ENCODE peak calls at places on chromosomes 5 and 9, in seven cellular contexts. F, H, T, W, Q, I and O are unnamed samples. For H3K4me1 and H3K27me3, the result is how much of the 10 kb centered on the place peaks cover.

GRCh38 chr5:139745121-139745799 is 50.3 kb upstream of the PSD2 start:
- DNase-seq in F (no peak), H (no peak), T (peak), W (no peak), Q (peak), I (peak), O (peak)

GRCh38 chr9:129322641-129323375 is 144.7 kb upstream of the IER5L start:
- DNase-seq in F (no peak), H (no peak), T (no peak), W (no peak), Q (no peak), I (no peak), O (no peak)

GRCh38 chr5:12672141-12672540 is 767.9 kb upstream of the CTNND2 start:
- DNase-seq in F (no peak), H (no peak), T (no peak), W (no peak), Q (no peak), I (peak), O (no peak)

GRCh38 chr9:128911529-128912035 is 9.2 kb upstream of the PHYHD1 start:
- DNase-seq in F (no peak), H (no peak), T (no peak), W (no peak), Q (peak), I (peak), O (no peak)

GRCh38 chr5:15132816-15133405 is 261.3 kb upstream of the ANKH start:
- DNase-seq in F (no peak), H (no peak), T (no peak), W (no peak), Q (no peak), I (no peak), O (no peak)

GRCh38 chr9:90900130-90900529 is 98.5 kb downstream of the SYK start:
- DNase-seq in F (peak), H (no peak), T (no peak), W (no peak), Q (peak), I (peak), O (no peak)

GRCh38 chr5:144473650-144474049 is 303.0 kb downstream of the KCTD16 start:
- DNase-seq in F (no peak), H (no peak), T (no peak), W (no peak), Q (no peak), I (no peak), O (no peak)

GRCh38 chr9:84642618-84643017 is 26.9 kb upstream of the NTRK2 start:
- DNase-seq in F (no peak), H (no peak), T (no peak), W (no peak), Q (no peak), I (no peak), O (no peak)

GRCh38 chr9:134243778-134244467 is 79.6 kb upstream of the RNU6ATAC start:
- DNase-seq in F (no peak), H (no peak), T (no peak), W (peak), Q (no peak), I (no peak), O (no peak)

GRCh38 chr9:73011346-73011745 is 58.5 kb upstream of the ALDH1A1 start:
- DNase-seq in F (no peak), H (no peak), T (no peak), W (no peak), Q (no peak), I (no peak), O (no peak)

GRCh38 chr5:75964008-75964407 is 119.2 kb upstream of the SV2C start:
- DNase-seq in F (no peak), H (no peak), T (no peak), W (no peak), Q (no peak), I (no peak), O (no peak)

GRCh38 chr9:16146661-16147060 is 593.8 kb downstream of the CCDC171 start:
- DNase-seq in F (peak), H (no peak), T (no peak), W (no peak), Q (no peak), I (no peak), O (no peak)

GRCh38 chr5:76579166-76579765 is 43.9 kb downstream of the F2RL2 start:
- DNase-seq in F (no peak), H (no peak), T (no peak), W (no peak), Q (no peak), I (no peak), O (no peak)

GRCh38 chr9:128203024-128203841 is at the start of gene DNM1:
- DNase-seq in F (peak), H (no peak), T (peak), W (peak), Q (peak), I (peak), O (peak)

GRCh38 chr5:37777472-37778135 is 62.2 kb downstream of the GDNF start:
- DNase-seq in F (peak), H (no peak), T (no peak), W (no peak), Q (no peak), I (no peak), O (no peak)

GRCh38 chr5:139998837-139999236 is 44.3 kb downstream of the NRG2 start:
- DNase-seq in F (no peak), H (no peak), T (no peak), W (no peak), Q (no peak), I (no peak), O (no peak)

GRCh38 chr5:135560858-135561257 is 17.9 kb downstream of the CXCL14 start:
- DNase-seq in F (peak), H (peak), T (peak), W (peak), Q (peak), I (peak), O (peak)

GRCh38 chr9:27485158-27485557 is 38.9 kb upstream of the IFNK start:
- DNase-seq in F (no peak), H (no peak), T (no peak), W (peak), Q (no peak), I (no peak), O (peak)

GRCh38 chr9:137077758-137078693 is 709 bp downstream of the UAP1L1 start:
- DNase-seq in F (peak), H (no peak), T (peak), W (peak), Q (no peak), I (no peak), O (no peak)

GRCh38 chr5:13866792-13867191 is 77.7 kb downstream of the DNAH5 start:
- DNase-seq in F (peak), H (no peak), T (no peak), W (peak), Q (peak), I (peak), O (no peak)

GRCh38 chr5:117667105-117667504 is 1092.5 kb upstream of the SEMA6A start:
- DNase-seq in F (no peak), H (no peak), T (no peak), W (no peak), Q (no peak), I (peak), O (peak)

DNA sequence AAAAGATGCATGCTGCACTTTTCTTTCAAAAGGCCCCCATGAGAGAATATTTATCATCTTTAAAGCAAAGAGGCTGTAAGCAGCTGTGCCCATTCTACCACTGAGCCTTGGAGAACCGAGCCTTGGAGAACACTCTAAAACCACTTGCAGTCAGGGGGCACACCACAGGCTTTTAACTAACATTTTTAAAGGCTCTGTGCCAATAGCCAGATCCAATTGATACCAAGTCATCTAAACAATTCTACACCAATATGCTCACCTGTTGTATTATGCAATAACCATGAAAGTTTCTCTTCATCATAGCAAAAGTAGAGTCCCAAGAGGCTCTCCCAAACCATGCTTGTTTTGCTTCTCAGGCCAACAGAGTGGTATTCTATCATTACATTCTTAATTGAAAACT is 1090.5 kb upstream of the SEMA6A start:
- DNase-seq in F (no peak), H (no peak), T (no peak), W (no peak), Q (no peak), I (no peak), O (no peak)
- H3K4me1 ChIP-seq in F (under half), H (under half), T (under half), W (under half), Q (under half), I (under half), O (under half)

DNA sequence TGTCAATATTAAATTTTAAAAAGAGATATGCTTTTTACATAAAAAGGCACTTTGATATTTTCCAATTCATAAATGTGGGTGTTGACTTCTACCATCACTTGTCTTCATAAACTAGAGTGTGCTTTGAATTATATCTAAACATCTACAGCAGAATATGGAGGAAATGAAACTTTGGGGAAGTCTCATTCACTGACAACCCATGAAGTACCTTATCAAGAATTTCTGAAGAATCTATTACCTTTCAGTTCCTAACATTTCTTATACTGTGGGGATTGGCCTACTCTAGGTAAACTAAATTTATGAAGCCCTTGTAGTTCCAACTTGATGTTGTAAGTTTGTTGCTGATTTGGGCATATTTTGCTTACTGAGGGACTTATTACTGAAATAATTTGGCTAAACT is 81.9 kb downstream of the EMB start:
- DNase-seq in F (no peak), H (no peak), T (no peak), W (no peak), Q (no peak), I (no peak), O (no peak)
- H3K27me3 ChIP-seq in F (under half), H (under half), T (under half), W (under half), Q (under half), I (under half), O (under half)

GRCh38 chr5:52805614-52806013 is 17.9 kb downstream of the ITGA1 start:
- DNase-seq in F (no peak), H (no peak), T (no peak), W (no peak), Q (no peak), I (no peak), O (no peak)
- H3K4me1 ChIP-seq in F (under half), H (under half), T (under half), W (under half), Q (half or more), I (under half), O (under half)

GRCh38 chr5:73238873-73239272 is 65.9 kb downstream of the TMEM174 start:
- DNase-seq in F (no peak), H (no peak), T (no peak), W (no peak), Q (no peak), I (no peak), O (no peak)
- H3K27me3 ChIP-seq in F (half or more), H (under half), T (under half), W (under half), Q (half or more), I (under half), O (under half)

GRCh38 chr5:172797800-172798199 is 26.8 kb upstream of the DUSP1 start:
- DNase-seq in F (no peak), H (no peak), T (no peak), W (no peak), Q (no peak), I (no peak), O (no peak)

GRCh38 chr5:172796306-172796705 is 25.3 kb upstream of the DUSP1 start:
- DNase-seq in F (no peak), H (no peak), T (no peak), W (no peak), Q (no peak), I (no peak), O (no peak)

GRCh38 chr5:172792693-172793570 is 21.9 kb upstream of the DUSP1 start:
- DNase-seq in F (no peak), H (no peak), T (no peak), W (no peak), Q (no peak), I (no peak), O (no peak)

GRCh38 chr5:172793577-172794488 is 22.8 kb upstream of the DUSP1 start:
- DNase-seq in F (no peak), H (no peak), T (no peak), W (no peak), Q (no peak), I (no peak), O (no peak)

DNA sequence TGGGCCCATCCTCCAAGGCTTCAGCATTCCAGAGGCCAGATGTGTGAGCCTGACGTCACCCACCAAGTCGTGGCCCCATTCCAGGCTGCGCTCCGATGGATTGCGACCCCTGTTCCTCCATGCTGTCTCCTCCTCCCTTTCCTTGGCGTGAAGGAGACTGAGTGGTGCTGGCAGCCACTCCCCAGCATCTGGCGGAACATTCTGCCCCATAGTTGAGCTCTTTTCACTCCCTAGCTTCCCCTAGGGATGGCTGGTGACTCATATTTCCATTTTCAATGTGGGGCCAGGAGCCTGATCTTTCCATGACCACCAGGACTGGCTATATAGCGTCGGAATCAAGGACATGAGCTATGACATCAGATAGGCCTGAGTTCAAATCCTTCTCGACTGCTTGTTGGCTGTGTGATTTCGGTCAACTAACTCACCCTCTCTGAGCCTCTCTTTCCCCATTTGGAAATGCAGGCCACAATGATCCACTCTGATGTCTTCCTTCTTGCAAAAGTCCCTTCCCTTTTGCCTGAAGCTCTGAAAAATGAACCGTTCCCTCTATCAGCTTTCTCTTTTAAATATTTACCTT is 24.5 kb upstream of the DUSP1 start:
- DNase-seq in F (no peak), H (no peak), T (peak), W (no peak), Q (peak), I (peak), O (no peak)
- H3K4me1 ChIP-seq in F (under half), H (under half), T (under half), W (under half), Q (under half), I (under half), O (under half)

GRCh38 chr9:123983047-123983446 is 28.5 kb upstream of the LHX2 start:
- DNase-seq in F (no peak), H (no peak), T (no peak), W (no peak), Q (no peak), I (no peak), O (no peak)
- H3K27me3 ChIP-seq in F (half or more), H (under half), T (under half), W (under half), Q (half or more), I (under half), O (under half)

DNA sequence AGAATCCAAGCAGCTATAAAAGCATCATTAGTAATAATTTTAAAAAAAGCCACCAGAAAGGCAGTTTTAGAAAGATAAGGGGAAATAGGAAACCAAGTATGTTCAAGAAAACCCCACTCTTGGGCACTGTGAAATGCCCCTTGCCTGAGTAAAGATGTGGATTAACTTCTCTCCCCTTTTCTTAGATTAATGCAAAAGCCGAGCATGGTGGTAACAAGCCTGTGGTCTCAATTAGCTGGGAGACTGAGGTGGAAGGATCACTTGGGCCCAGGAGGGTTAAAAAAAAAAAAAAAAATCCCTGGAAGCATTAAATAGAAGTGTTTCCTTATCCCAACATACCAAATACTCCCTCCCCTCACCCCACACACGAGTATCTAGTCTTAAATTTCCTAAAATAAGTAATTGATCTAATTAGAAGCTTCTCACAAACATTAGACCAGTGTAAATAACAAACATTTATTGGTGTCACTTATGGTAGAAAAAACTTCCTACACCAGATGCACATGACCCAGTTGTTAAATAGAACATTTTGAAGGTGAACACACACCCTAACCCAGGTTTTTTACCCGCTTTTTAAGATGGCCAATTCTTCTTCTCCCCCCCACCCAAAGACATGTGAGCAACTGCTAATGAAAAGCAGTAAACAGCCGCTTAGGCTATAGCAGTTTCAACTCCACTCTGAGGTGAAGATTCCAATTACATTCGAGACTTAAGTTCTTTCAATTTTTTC is 5.2 kb downstream of the HSPA5 start:
- DNase-seq in F (no peak), H (no peak), T (no peak), W (no peak), Q (no peak), I (no peak), O (no peak)
- H3K4me1 ChIP-seq in F (under half), H (under half), T (under half), W (under half), Q (half or more), I (under half), O (under half)

GRCh38 chr9:105678163-105678562 is 15.9 kb downstream of the TAL2 start:
- DNase-seq in F (no peak), H (no peak), T (no peak), W (no peak), Q (no peak), I (peak), O (no peak)
- H3K27me3 ChIP-seq in F (half or more), H (under half), T (under half), W (under half), Q (under half), I (under half), O (under half)